ENCODE peak calls at places on chromosomes 4 and X, in seven cellular contexts. A, Y, J, N, R, Z and I are unnamed samples. For H3K4me1, the result is how much of the 10 kb centered on the place peaks cover.

GRCh38 chrX:120365320-120365719 is 3.4 kb downstream of the ATP1B4 start:
- DNase-seq in A (peak), Y (peak), J (peak), N (peak), R (peak), Z (peak), I (peak)

GRCh38 chrX:16589211-16589610 is 60.7 kb upstream of the S100G start:
- DNase-seq in A (peak), Y (no peak), J (peak), N (no peak), R (peak), Z (peak), I (no peak)

GRCh38 chr4:141684785-141685184 is 48.4 kb downstream of the IL15 start:
- DNase-seq in A (peak), Y (no peak), J (peak), N (no peak), R (no peak), Z (peak), I (no peak)

GRCh38 chrX:41895826-41896225 is 27.5 kb downstream of the CASK start:
- DNase-seq in A (peak), Y (no peak), J (peak), N (no peak), R (no peak), Z (no peak), I (no peak)

GRCh38 chr4:106109929-106110328 is 206.1 kb downstream of the TBCK start:
- DNase-seq in A (no peak), Y (no peak), J (no peak), N (no peak), R (no peak), Z (no peak), I (no peak)

GRCh38 chrX:102712216-102712966 is at the start of gene GPRASP2:
- DNase-seq in A (no peak), Y (peak), J (peak), N (peak), R (peak), Z (peak), I (peak)

GRCh38 chr4:1170805-1171305 is 1.5 kb downstream of the SPON2 start:
- DNase-seq in A (no peak), Y (no peak), J (no peak), N (no peak), R (no peak), Z (no peak), I (no peak)

GRCh38 chr4:1401409-1402020 is 4.7 kb downstream of the NKX1-1 start:
- DNase-seq in A (no peak), Y (no peak), J (no peak), N (no peak), R (no peak), Z (no peak), I (peak)

GRCh38 chr4:1567519-1567807 is 116.7 kb downstream of the FAM53A start:
- DNase-seq in A (no peak), Y (no peak), J (no peak), N (no peak), R (no peak), Z (no peak), I (no peak)

GRCh38 chr4:61408861-61409260 is 208.7 kb downstream of the ADGRL3 start:
- DNase-seq in A (no peak), Y (no peak), J (no peak), N (no peak), R (no peak), Z (peak), I (no peak)

GRCh38 chrX:111168314-111168713 is 72.3 kb downstream of the PAK3 start:
- DNase-seq in A (peak), Y (no peak), J (peak), N (peak), R (peak), Z (peak), I (peak)

GRCh38 chrX:47232803-47233332 is at the start of gene USP11:
- DNase-seq in A (peak), Y (peak), J (peak), N (peak), R (peak), Z (peak), I (peak)

GRCh38 chrX:155216179-155216939 is at the start of gene VBP1:
- DNase-seq in A (peak), Y (peak), J (peak), N (peak), R (peak), Z (peak), I (peak)
- H3K4me1 ChIP-seq in A (under half), Y (under half), J (under half), N (under half), R (under half), Z (under half), I (under half)

GRCh38 chrX:69130448-69130847 is 34.8 kb downstream of the PJA1 start:
- DNase-seq in A (no peak), Y (no peak), J (no peak), N (no peak), R (no peak), Z (no peak), I (no peak)
- H3K4me3 ChIP-seq in A (no peak), Y (no peak), J (no peak), N (no peak), R (no peak), Z (no peak), I (no peak)

GRCh38 chrX:45758738-45759397 is 558.2 kb upstream of the DIPK2B start:
- DNase-seq in A (no peak), Y (no peak), J (peak), N (no peak), R (no peak), Z (peak), I (no peak)
- H3K4me1 ChIP-seq in A (under half), Y (under half), J (half or more), N (under half), R (under half), Z (half or more), I (under half)

DNA sequence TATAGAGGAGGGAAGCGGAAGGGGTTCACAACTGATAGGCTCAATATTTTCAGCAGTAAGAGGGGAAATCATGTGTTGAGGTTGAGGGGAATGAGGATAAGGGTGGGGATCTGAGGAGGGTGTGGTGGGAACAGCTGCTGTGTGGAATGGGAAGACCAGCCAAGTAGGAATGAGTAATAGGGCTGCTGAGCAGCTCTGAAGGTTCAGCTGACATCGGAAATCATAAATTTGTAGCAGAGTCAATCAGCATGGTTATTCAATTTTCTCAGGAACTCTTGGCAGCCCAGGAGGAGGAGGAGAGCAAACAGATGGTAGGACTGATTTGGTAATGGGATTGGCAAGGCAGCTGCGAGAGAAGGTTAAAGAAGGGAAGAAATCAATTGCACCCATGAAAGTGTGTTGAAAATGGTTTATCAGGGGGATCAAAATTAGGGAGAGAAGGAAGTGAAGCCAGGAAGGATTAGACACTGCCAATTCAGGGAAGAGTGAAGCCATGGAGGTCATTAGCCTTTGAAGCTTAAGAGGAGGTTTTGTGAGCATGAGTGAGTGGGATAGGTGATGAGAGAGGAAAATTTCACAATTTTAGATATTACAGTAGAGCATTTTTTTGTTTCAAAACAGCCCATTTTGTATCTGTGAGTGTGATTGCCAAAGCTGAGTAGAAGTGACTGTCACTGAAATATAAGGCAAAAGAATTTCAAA is 82.6 kb downstream of the PCDH7 start:
- DNase-seq in A (peak), Y (no peak), J (peak), N (no peak), R (peak), Z (peak), I (peak)
- H3K4me3 ChIP-seq in A (no peak), Y (no peak), J (no peak), N (no peak), R (no peak), Z (no peak), I (no peak)

DNA sequence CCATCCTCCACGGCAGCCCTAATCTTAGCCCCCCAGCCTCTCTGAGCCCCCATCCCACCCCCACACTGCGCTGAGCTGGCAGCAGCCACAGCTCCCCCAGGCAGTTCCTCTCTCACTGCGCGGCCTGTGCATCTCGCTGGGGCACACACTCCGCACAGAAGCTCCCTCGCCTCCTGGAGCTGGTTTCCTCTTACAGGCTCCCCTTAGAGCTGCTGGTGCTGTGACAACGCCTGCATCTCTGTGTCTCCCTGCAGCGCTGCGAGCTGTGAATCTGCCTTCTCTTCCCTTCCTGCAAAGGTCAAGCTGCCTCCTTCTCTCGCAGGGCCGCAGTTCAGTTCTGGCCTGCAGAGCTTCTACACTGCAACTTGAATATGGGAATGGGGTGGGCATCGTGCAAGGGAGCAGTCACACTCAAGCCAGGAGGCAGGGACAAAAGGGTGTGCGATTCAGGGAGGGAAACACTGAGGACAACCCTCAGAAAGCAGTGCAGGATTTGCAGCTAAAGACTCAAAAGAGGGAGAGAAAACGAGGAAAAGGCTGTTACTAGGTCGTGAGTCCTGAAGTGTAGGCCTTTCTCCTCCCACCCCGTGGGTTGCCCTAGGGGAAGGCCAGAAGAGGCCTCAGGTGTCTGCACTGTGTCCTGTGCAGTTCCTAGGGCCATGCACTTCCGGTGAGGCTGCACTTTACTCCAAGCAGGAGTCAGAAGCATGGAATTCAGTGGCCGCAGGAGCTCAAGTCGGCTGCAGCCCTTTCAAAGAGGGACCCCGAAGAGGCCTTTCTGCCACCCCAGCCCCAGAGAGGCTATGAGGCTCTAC is 87.0 kb downstream of the BCOR start:
- DNase-seq in A (no peak), Y (no peak), J (no peak), N (no peak), R (no peak), Z (no peak), I (peak)
- H3K4me1 ChIP-seq in A (under half), Y (under half), J (under half), N (under half), R (under half), Z (under half), I (under half)

GRCh38 chr4:113945906-113946305 is 33.5 kb downstream of the ARSJ start:
- DNase-seq in A (peak), Y (no peak), J (peak), N (peak), R (peak), Z (peak), I (no peak)
- H3K4me3 ChIP-seq in A (no peak), Y (no peak), J (peak), N (no peak), R (no peak), Z (peak), I (no peak)

GRCh38 chr4:8236920-8237195 is 32.7 kb upstream of the HTRA3 start:
- DNase-seq in A (no peak), Y (no peak), J (no peak), N (no peak), R (no peak), Z (no peak), I (no peak)
- H3K4me1 ChIP-seq in A (under half), Y (under half), J (under half), N (under half), R (under half), Z (under half), I (under half)

GRCh38 chrX:107050195-107050709 is 50.2 kb upstream of the MORC4 start:
- DNase-seq in A (no peak), Y (no peak), J (no peak), N (no peak), R (no peak), Z (no peak), I (no peak)

GRCh38 chrX:107047622-107048021 is 47.6 kb upstream of the MORC4 start:
- DNase-seq in A (no peak), Y (no peak), J (no peak), N (no peak), R (no peak), Z (no peak), I (no peak)
- H3K4me3 ChIP-seq in A (no peak), Y (no peak), J (no peak), N (no peak), R (no peak), Z (no peak), I (no peak)

DNA sequence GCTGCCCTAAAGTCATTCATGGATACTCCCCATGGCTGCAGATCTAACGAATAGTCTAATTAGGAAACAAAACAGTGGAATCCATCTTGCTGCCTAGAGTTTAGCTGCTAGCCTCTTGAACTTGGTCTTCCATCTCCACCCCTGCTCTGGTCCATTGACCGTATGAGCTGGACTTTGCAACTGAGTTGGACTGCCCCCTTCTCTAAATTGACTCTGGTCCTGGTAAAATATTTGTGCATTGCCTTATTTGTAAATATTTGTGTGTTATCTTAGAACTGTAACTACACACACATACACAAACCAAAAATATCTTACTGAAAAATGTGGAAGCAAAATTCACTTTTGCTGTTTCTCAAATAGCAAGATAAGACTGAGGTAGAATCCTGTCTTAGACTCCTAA is 181.3 kb downstream of the NWD2 start:
- DNase-seq in A (no peak), Y (no peak), J (no peak), N (no peak), R (no peak), Z (no peak), I (no peak)
- H3K4me1 ChIP-seq in A (under half), Y (under half), J (under half), N (under half), R (under half), Z (under half), I (under half)